ENCODE peak calls at places on chromosomes 4 and X, in four cellular contexts. X is H1, Z is GM12878, M is HepG2. Q is an unnamed sample. For H3K36me3, the result is how much of the 10 kb centered on the place peaks cover.

GRCh38 chr4:77169496-77169895 is 12.5 kb downstream of the CCNG2 start:
- DNase-seq in M (no peak), X (no peak), Z (no peak), Q (no peak)

GRCh38 chr4:173217727-173218126 is 49.1 kb downstream of the GALNT7 start:
- DNase-seq in X (no peak), Z (no peak), M (no peak), Q (no peak)

GRCh38 chr4:145230726-145231125 is 50.3 kb upstream of the OTUD4 start:
- DNase-seq in X (no peak), Z (no peak), M (no peak), Q (no peak)

GRCh38 chr4:128854433-128854832 is 44.9 kb downstream of the JADE1 start:
- DNase-seq in X (no peak), Z (no peak), M (no peak), Q (no peak)

GRCh38 chr4:186642998-186643397 is 80.7 kb downstream of the FAT1 start:
- DNase-seq in Z (no peak), X (no peak), M (no peak), Q (no peak)

GRCh38 chr4:15436515-15436914 is 8.7 kb downstream of the C1QTNF7 start:
- DNase-seq in M (no peak), X (no peak), Z (no peak), Q (no peak)

GRCh38 chrX:72123471-72124185 is 8.1 kb downstream of the RTL5 start:
- DNase-seq in Z (no peak), X (no peak), M (no peak), Q (no peak)

GRCh38 chr4:187606581-187606980 is 389.0 kb upstream of the ZFP42 start:
- DNase-seq in M (peak), X (no peak), Z (no peak), Q (peak)

GRCh38 chrX:39726810-39727209 is 370.9 kb downstream of the BCOR start:
- DNase-seq in M (no peak), Z (no peak), X (no peak), Q (no peak)

GRCh38 chrX:54825716-54826428 is 18.3 kb downstream of the MAGED2 start:
- DNase-seq in Z (no peak), X (no peak), M (no peak), Q (no peak)

GRCh38 chr4:104044369-104044768 is 324.6 kb upstream of the TACR3 start:
- DNase-seq in Z (no peak), M (no peak), X (no peak), Q (no peak)
- TF ChIP-seq ATF3 in Z (no peak), M (no peak), X (no peak), Q (no peak)

GRCh38 chr4:75771607-75772006 is 47.2 kb downstream of the USO1 start:
- DNase-seq in X (no peak), M (no peak), Z (no peak), Q (no peak)
- H3K36me3 ChIP-seq in X (under half), M (under half), Z (under half), Q (under half)

DNA sequence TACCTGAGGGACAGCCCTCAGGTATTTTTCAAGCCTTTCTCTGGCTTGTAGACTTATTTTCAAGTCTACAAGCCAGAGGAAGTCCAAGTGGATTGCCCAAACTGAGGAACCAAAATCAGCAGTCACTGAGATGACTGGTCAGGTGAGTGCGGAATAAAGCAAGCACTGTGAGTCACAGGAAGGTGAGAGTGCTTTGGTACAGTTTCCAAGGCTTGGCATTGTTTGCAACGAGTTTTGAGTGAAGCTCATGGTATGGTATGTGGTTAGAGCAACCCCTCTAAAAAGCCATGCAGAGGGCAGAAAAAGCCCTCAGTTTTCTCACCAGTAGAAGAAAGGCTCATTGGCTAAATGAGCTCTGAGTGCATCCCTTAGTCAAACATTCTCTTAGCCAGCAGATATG is 112.8 kb upstream of the EOLA2 start:
- DNase-seq in X (no peak), Z (no peak), M (no peak), Q (no peak)
- TF ChIP-seq ATF3 in X (no peak), Z (no peak), M (no peak), Q (no peak)

GRCh38 chr4:56496241-56496640 is 9.3 kb upstream of the ARL9 start:
- DNase-seq in Z (no peak), X (no peak), M (no peak), Q (no peak)
- H3K36me3 ChIP-seq in Z (under half), X (under half), M (under half), Q (under half)

DNA sequence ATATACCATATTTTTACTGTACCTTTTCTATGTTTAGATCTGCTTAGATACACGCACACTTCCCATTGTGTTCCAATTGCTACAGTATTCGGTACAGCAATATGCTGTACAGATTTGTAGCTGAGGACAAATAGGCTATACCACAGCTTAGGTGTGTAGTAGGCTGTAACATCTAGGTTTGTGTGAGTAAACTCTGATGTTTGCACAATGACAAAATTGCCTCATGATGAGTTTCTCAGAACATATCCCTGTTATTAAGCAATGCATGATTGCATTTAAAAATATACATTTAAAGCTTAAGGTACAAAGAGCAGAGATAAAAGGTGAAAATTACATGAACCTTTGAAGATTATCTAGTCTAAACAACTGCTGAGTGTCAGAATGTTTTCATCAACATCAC is 181.7 kb downstream of the ADGRA3 start:
- DNase-seq in M (peak), Z (no peak), X (no peak), Q (no peak)
- TF ChIP-seq ATF3 in M (no peak), Z (no peak), X (no peak), Q (no peak)

GRCh38 chrX:107700317-107700774 is 72.0 kb downstream of the PRPS1 start:
- DNase-seq in X (no peak), M (no peak), Z (no peak), Q (no peak)
- H3K36me3 ChIP-seq in X (under half), M (under half), Z (under half), Q (under half)

GRCh38 chr4:10180927-10181744 is 64.5 kb upstream of the WDR1 start:
- DNase-seq in X (no peak), Z (no peak), M (no peak), Q (no peak)
- TF ChIP-seq ATF3 in X (no peak), Z (no peak), M (no peak), Q (no peak)

GRCh38 chrX:118392726-118393125 is 46.8 kb downstream of the WDR44 start:
- DNase-seq in M (no peak), X (no peak), Z (no peak), Q (no peak)
- H3K36me3 ChIP-seq in M (under half), X (under half), Z (under half), Q (under half)

GRCh38 chrX:125205918-125206665 is 113.6 kb upstream of the TEX13C start:
- DNase-seq in M (no peak), X (no peak), Z (no peak), Q (no peak)
- TF ChIP-seq ATF3 in M (no peak), X (no peak), Z (no peak), Q (no peak)